ENCODE peak calls at places on chromosome 5, in nine cellular contexts. O is HEK293T, B is adrenal gland, D is HT-29, G is BE2C, R is anterior cingulate cortex, S is C1 segment of cervical spinal cord, C is AG04449, N is left cardiac atrium. W is an unnamed sample.

GRCh38 chr5:36531401-36531800 is 75.0 kb upstream of the SLC1A3 start:
- DNase-seq in O (no peak), B (no peak), D (no peak), G (no peak), R (no peak), S (no peak), C (no peak), N (no peak), W (no peak)

GRCh38 chr5:81506900-81507588 is 113.1 kb upstream of the ACOT12 start:
- DNase-seq in O (peak), B (peak), D (peak), G (peak), R (peak), S (no peak), C (peak), N (peak), W (peak)

GRCh38 chr5:56175465-56175864 is 57.7 kb downstream of the ANKRD55 start:
- DNase-seq in O (no peak), B (peak), D (no peak), G (no peak), R (no peak), S (no peak), C (peak), N (peak), W (peak)

GRCh38 chr5:2266668-2267240 is 384.0 kb upstream of the IRX4 start:
- DNase-seq in O (no peak), B (no peak), D (peak), G (no peak), R (no peak), S (no peak), C (no peak), N (no peak), W (no peak)

GRCh38 chr5:53478411-53479044 is 1.9 kb upstream of the FST start:
- DNase-seq in O (peak), B (peak), D (peak), G (no peak), R (no peak), S (no peak), C (no peak), N (peak), W (peak)

GRCh38 chr5:101679816-101680215 is 616.3 kb downstream of the SLCO4C1 start:
- DNase-seq in O (no peak), B (no peak), D (no peak), G (no peak), R (no peak), S (no peak), C (no peak), N (no peak), W (peak)

GRCh38 chr5:52799358-52799982 is 11.8 kb downstream of the ITGA1 start:
- DNase-seq in O (peak), B (peak), D (no peak), G (peak), R (no peak), S (no peak), C (no peak), N (peak), W (peak)

GRCh38 chr5:148172377-148172776 is 4.0 kb downstream of the SPINK14 start:
- DNase-seq in O (no peak), B (no peak), D (no peak), G (no peak), R (no peak), S (no peak), C (no peak), N (no peak), W (no peak)

GRCh38 chr5:95863383-95863757 is 40.8 kb upstream of the GLRX start:
- DNase-seq in O (no peak), B (no peak), D (no peak), G (no peak), R (no peak), S (no peak), C (no peak), N (no peak), W (no peak)

GRCh38 chr5:137633896-137634295 is 102.0 kb downstream of the KLHL3 start:
- DNase-seq in O (no peak), B (no peak), D (no peak), G (no peak), R (no peak), S (no peak), C (no peak), N (no peak), W (no peak)

GRCh38 chr5:74201334-74202081 is 439.0 kb downstream of the ENC1 start:
- DNase-seq in O (no peak), B (peak), D (peak), G (peak), R (no peak), S (no peak), C (no peak), N (peak), W (peak)

GRCh38 chr5:40084614-40085013 is 595.1 kb upstream of the PTGER4 start:
- DNase-seq in O (no peak), B (no peak), D (no peak), G (no peak), R (no peak), S (no peak), C (no peak), N (no peak), W (no peak)

GRCh38 chr5:165029471-165029870 is 1524.1 kb downstream of the MAT2B start:
- DNase-seq in O (peak), B (peak), D (peak), G (peak), R (no peak), S (no peak), C (no peak), N (no peak), W (peak)

GRCh38 chr5:173341911-173342535 is 13.8 kb upstream of the STC2 start:
- DNase-seq in O (no peak), B (no peak), D (no peak), G (no peak), R (no peak), S (no peak), C (no peak), N (no peak), W (no peak)

GRCh38 chr5:16673241-16673998 is 56.6 kb upstream of the RETREG1 start:
- DNase-seq in O (no peak), B (no peak), D (no peak), G (peak), R (peak), S (no peak), C (no peak), N (no peak), W (no peak)